ENCODE peak calls at places on chromosomes 1 and 21, in seven cellular contexts. One of them, this sample, is unnamed. For H3K27me3 and H3K9me3, the result is how much of the 10 kb centered on the place peaks cover.

GRCh38 chr1:150009604-150010387 is 730 bp downstream of the OTUD7B start:
- DNase-seq in tibial artery: peak
- DNase-seq in fibroblast of lung: peak
- DNase-seq in adipocyte: peak
- DNase-seq in effector memory CD4-positive, alpha-beta T cell: no peak
- DNase-seq in right lobe of liver: peak
- DNase-seq in ovary: peak
- DNase-seq in this sample: peak

GRCh38 chr1:47621483-47621882 is 183.6 kb downstream of the FOXD2 start:
- DNase-seq in right lobe of liver: peak
- DNase-seq in adipocyte: no peak
- DNase-seq in effector memory CD4-positive, alpha-beta T cell: no peak
- DNase-seq in ovary: no peak
- DNase-seq in tibial artery: peak
- DNase-seq in fibroblast of lung: no peak
- DNase-seq in this sample: peak

GRCh38 chr1:93340090-93340489 is 5.6 kb upstream of the DR1 start:
- DNase-seq in fibroblast of lung: no peak
- DNase-seq in ovary: no peak
- DNase-seq in tibial artery: no peak
- DNase-seq in right lobe of liver: no peak
- DNase-seq in adipocyte: no peak
- DNase-seq in effector memory CD4-positive, alpha-beta T cell: no peak
- DNase-seq in this sample: no peak

GRCh38 chr1:194067772-194068171 is 881.4 kb upstream of the B3GALT2 start:
- DNase-seq in fibroblast of lung: no peak
- DNase-seq in ovary: no peak
- DNase-seq in adipocyte: no peak
- DNase-seq in tibial artery: no peak
- DNase-seq in right lobe of liver: no peak
- DNase-seq in effector memory CD4-positive, alpha-beta T cell: no peak
- DNase-seq in this sample: no peak

GRCh38 chr1:110638062-110638461 is 31.9 kb upstream of the KCNA2 start:
- DNase-seq in adipocyte: no peak
- DNase-seq in tibial artery: no peak
- DNase-seq in right lobe of liver: no peak
- DNase-seq in ovary: no peak
- DNase-seq in fibroblast of lung: no peak
- DNase-seq in effector memory CD4-positive, alpha-beta T cell: no peak
- DNase-seq in this sample: no peak

GRCh38 chr21:31198575-31198974 is 145.5 kb downstream of the TIAM1 start:
- DNase-seq in ovary: no peak
- DNase-seq in right lobe of liver: no peak
- DNase-seq in fibroblast of lung: peak
- DNase-seq in effector memory CD4-positive, alpha-beta T cell: no peak
- DNase-seq in adipocyte: peak
- DNase-seq in tibial artery: no peak
- DNase-seq in this sample: peak

GRCh38 chr1:147579532-147580199 is 38.4 kb downstream of the BCL9 start:
- DNase-seq in effector memory CD4-positive, alpha-beta T cell: no peak
- DNase-seq in fibroblast of lung: peak
- DNase-seq in ovary: no peak
- DNase-seq in tibial artery: no peak
- DNase-seq in adipocyte: peak
- DNase-seq in right lobe of liver: no peak
- DNase-seq in this sample: no peak

GRCh38 chr1:93518516-93518915 is 70.6 kb downstream of the FNBP1L start:
- DNase-seq in effector memory CD4-positive, alpha-beta T cell: no peak
- DNase-seq in right lobe of liver: no peak
- DNase-seq in ovary: no peak
- DNase-seq in adipocyte: peak
- DNase-seq in tibial artery: no peak
- DNase-seq in fibroblast of lung: peak
- DNase-seq in this sample: no peak

GRCh38 chr1:155012052-155012546 is 9.5 kb downstream of the ZBTB7B start:
- DNase-seq in fibroblast of lung: peak
- DNase-seq in right lobe of liver: peak
- DNase-seq in effector memory CD4-positive, alpha-beta T cell: no peak
- DNase-seq in ovary: peak
- DNase-seq in tibial artery: peak
- DNase-seq in adipocyte: peak
- DNase-seq in this sample: peak

GRCh38 chr1:81179239-81179638 is 621.5 kb upstream of the ADGRL2 start:
- DNase-seq in tibial artery: no peak
- DNase-seq in adipocyte: peak
- DNase-seq in right lobe of liver: no peak
- DNase-seq in effector memory CD4-positive, alpha-beta T cell: no peak
- DNase-seq in ovary: no peak
- DNase-seq in fibroblast of lung: peak
- DNase-seq in this sample: no peak

GRCh38 chr1:26268290-26269197 is 11.3 kb upstream of the SH3BGRL3 start:
- DNase-seq in fibroblast of lung: no peak
- DNase-seq in adipocyte: no peak
- DNase-seq in effector memory CD4-positive, alpha-beta T cell: no peak
- DNase-seq in right lobe of liver: no peak
- DNase-seq in tibial artery: no peak
- DNase-seq in ovary: no peak
- DNase-seq in this sample: no peak

GRCh38 chr1:94418664-94419655 is 771 bp downstream of the ABCD3 start:
- DNase-seq in adipocyte: peak
- DNase-seq in tibial artery: peak
- DNase-seq in effector memory CD4-positive, alpha-beta T cell: no peak
- DNase-seq in fibroblast of lung: peak
- DNase-seq in right lobe of liver: peak
- DNase-seq in ovary: peak
- DNase-seq in this sample: peak

GRCh38 chr1:27097484-27097917 is 57.4 kb downstream of the SLC9A1 start:
- DNase-seq in effector memory CD4-positive, alpha-beta T cell: peak
- DNase-seq in fibroblast of lung: peak
- DNase-seq in adipocyte: peak
- DNase-seq in right lobe of liver: peak
- DNase-seq in tibial artery: peak
- DNase-seq in ovary: peak
- DNase-seq in this sample: peak

GRCh38 chr21:33937931-33938339 is 22.3 kb upstream of the ATP5PO start:
- DNase-seq in tibial artery: no peak
- DNase-seq in fibroblast of lung: no peak
- DNase-seq in adipocyte: no peak
- DNase-seq in ovary: no peak
- DNase-seq in right lobe of liver: no peak
- DNase-seq in effector memory CD4-positive, alpha-beta T cell: no peak
- DNase-seq in this sample: no peak
- H3K27me3 ChIP-seq in tibial artery: under half
- H3K27me3 ChIP-seq in fibroblast of lung: under half
- H3K27me3 ChIP-seq in adipocyte: under half
- H3K27me3 ChIP-seq in ovary: under half
- H3K27me3 ChIP-seq in right lobe of liver: under half
- H3K27me3 ChIP-seq in effector memory CD4-positive, alpha-beta T cell: under half
- H3K27me3 ChIP-seq in this sample: under half

GRCh38 chr1:238489006-238489405 is 598.3 kb upstream of the ZP4 start:
- DNase-seq in adipocyte: no peak
- DNase-seq in right lobe of liver: no peak
- DNase-seq in ovary: no peak
- DNase-seq in effector memory CD4-positive, alpha-beta T cell: no peak
- DNase-seq in fibroblast of lung: peak
- DNase-seq in tibial artery: no peak
- DNase-seq in this sample: no peak

GRCh38 chr1:238492271-238492670 is 601.5 kb upstream of the ZP4 start:
- DNase-seq in fibroblast of lung: no peak
- DNase-seq in ovary: no peak
- DNase-seq in effector memory CD4-positive, alpha-beta T cell: no peak
- DNase-seq in right lobe of liver: no peak
- DNase-seq in tibial artery: no peak
- DNase-seq in adipocyte: no peak
- DNase-seq in this sample: no peak

GRCh38 chr1:238488406-238488805 is 597.7 kb upstream of the ZP4 start:
- DNase-seq in ovary: no peak
- DNase-seq in fibroblast of lung: no peak
- DNase-seq in right lobe of liver: no peak
- DNase-seq in adipocyte: no peak
- DNase-seq in effector memory CD4-positive, alpha-beta T cell: no peak
- DNase-seq in tibial artery: no peak
- DNase-seq in this sample: no peak

GRCh38 chr1:238487931-238488330 is 597.2 kb upstream of the ZP4 start:
- DNase-seq in tibial artery: no peak
- DNase-seq in right lobe of liver: no peak
- DNase-seq in fibroblast of lung: no peak
- DNase-seq in effector memory CD4-positive, alpha-beta T cell: no peak
- DNase-seq in ovary: no peak
- DNase-seq in adipocyte: peak
- DNase-seq in this sample: no peak

GRCh38 chr1:238491265-238491664 is 600.5 kb upstream of the ZP4 start:
- DNase-seq in fibroblast of lung: no peak
- DNase-seq in effector memory CD4-positive, alpha-beta T cell: no peak
- DNase-seq in adipocyte: no peak
- DNase-seq in tibial artery: no peak
- DNase-seq in ovary: no peak
- DNase-seq in right lobe of liver: no peak
- DNase-seq in this sample: no peak
- H3K4me3 ChIP-seq in fibroblast of lung: no peak
- H3K4me3 ChIP-seq in effector memory CD4-positive, alpha-beta T cell: no peak
- H3K4me3 ChIP-seq in adipocyte: no peak
- H3K4me3 ChIP-seq in tibial artery: no peak
- H3K4me3 ChIP-seq in ovary: no peak
- H3K4me3 ChIP-seq in right lobe of liver: no peak
- H3K4me3 ChIP-seq in this sample: no peak

GRCh38 chr21:29311802-29312201 is 13.1 kb downstream of the BACH1 start:
- DNase-seq in fibroblast of lung: no peak
- DNase-seq in right lobe of liver: no peak
- DNase-seq in ovary: no peak
- DNase-seq in effector memory CD4-positive, alpha-beta T cell: no peak
- DNase-seq in adipocyte: no peak
- DNase-seq in tibial artery: no peak
- DNase-seq in this sample: no peak
- H3K9me3 ChIP-seq in fibroblast of lung: under half
- H3K9me3 ChIP-seq in right lobe of liver: under half
- H3K9me3 ChIP-seq in ovary: under half
- H3K9me3 ChIP-seq in effector memory CD4-positive, alpha-beta T cell: under half
- H3K9me3 ChIP-seq in adipocyte: under half
- H3K9me3 ChIP-seq in tibial artery: under half
- H3K9me3 ChIP-seq in this sample: under half

GRCh38 chr1:116663821-116664220 is 3.7 kb downstream of the IGSF3 start:
- DNase-seq in tibial artery: no peak
- DNase-seq in right lobe of liver: no peak
- DNase-seq in ovary: no peak
- DNase-seq in fibroblast of lung: no peak
- DNase-seq in adipocyte: no peak
- DNase-seq in effector memory CD4-positive, alpha-beta T cell: no peak
- DNase-seq in this sample: no peak

GRCh38 chr1:116665001-116665400 is 2.5 kb downstream of the IGSF3 start:
- DNase-seq in tibial artery: no peak
- DNase-seq in right lobe of liver: no peak
- DNase-seq in fibroblast of lung: no peak
- DNase-seq in effector memory CD4-positive, alpha-beta T cell: no peak
- DNase-seq in ovary: no peak
- DNase-seq in adipocyte: no peak
- DNase-seq in this sample: no peak

GRCh38 chr1:116666747-116667576 is 571 bp downstream of the IGSF3 start:
- DNase-seq in fibroblast of lung: no peak
- DNase-seq in right lobe of liver: no peak
- DNase-seq in tibial artery: no peak
- DNase-seq in effector memory CD4-positive, alpha-beta T cell: no peak
- DNase-seq in adipocyte: no peak
- DNase-seq in ovary: no peak
- DNase-seq in this sample: no peak

GRCh38 chr1:116666090-116666489 is 1.4 kb downstream of the IGSF3 start:
- DNase-seq in right lobe of liver: no peak
- DNase-seq in fibroblast of lung: no peak
- DNase-seq in adipocyte: no peak
- DNase-seq in effector memory CD4-positive, alpha-beta T cell: no peak
- DNase-seq in tibial artery: no peak
- DNase-seq in ovary: no peak
- DNase-seq in this sample: no peak

GRCh38 chr1:116664366-116664983 is 3.1 kb downstream of the IGSF3 start:
- DNase-seq in effector memory CD4-positive, alpha-beta T cell: no peak
- DNase-seq in adipocyte: no peak
- DNase-seq in fibroblast of lung: no peak
- DNase-seq in tibial artery: no peak
- DNase-seq in right lobe of liver: no peak
- DNase-seq in ovary: no peak
- DNase-seq in this sample: no peak
- H3K27me3 ChIP-seq in effector memory CD4-positive, alpha-beta T cell: under half
- H3K27me3 ChIP-seq in adipocyte: half or more
- H3K27me3 ChIP-seq in fibroblast of lung: under half
- H3K27me3 ChIP-seq in tibial artery: under half
- H3K27me3 ChIP-seq in right lobe of liver: under half
- H3K27me3 ChIP-seq in ovary: under half
- H3K27me3 ChIP-seq in this sample: under half

DNA sequence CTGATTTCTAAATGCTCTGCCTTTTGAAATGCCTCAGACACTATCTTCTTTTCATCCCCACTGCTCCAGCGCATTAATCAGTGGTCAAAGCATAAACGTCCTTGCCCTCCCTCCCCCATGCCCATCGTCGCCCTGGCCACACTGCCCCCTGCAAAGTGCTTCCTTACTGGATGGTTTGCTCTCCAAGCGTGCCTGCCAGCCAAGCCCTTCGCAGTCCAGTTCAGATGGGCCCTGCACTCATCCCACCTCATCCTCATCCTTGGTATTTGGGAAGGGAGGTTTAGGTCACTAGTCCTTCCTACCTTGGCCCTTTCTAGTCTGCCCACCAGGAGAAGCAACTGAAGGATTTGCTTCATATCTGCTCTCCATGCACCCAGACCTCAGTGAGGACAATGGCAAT is 3.1 kb downstream of the GJA4 start:
- DNase-seq in ovary: no peak
- DNase-seq in fibroblast of lung: no peak
- DNase-seq in adipocyte: no peak
- DNase-seq in tibial artery: no peak
- DNase-seq in right lobe of liver: no peak
- DNase-seq in effector memory CD4-positive, alpha-beta T cell: no peak
- DNase-seq in this sample: no peak
- H3K4me3 ChIP-seq in ovary: peak
- H3K4me3 ChIP-seq in fibroblast of lung: no peak
- H3K4me3 ChIP-seq in adipocyte: no peak
- H3K4me3 ChIP-seq in tibial artery: peak
- H3K4me3 ChIP-seq in right lobe of liver: no peak
- H3K4me3 ChIP-seq in effector memory CD4-positive, alpha-beta T cell: no peak
- H3K4me3 ChIP-seq in this sample: peak

DNA sequence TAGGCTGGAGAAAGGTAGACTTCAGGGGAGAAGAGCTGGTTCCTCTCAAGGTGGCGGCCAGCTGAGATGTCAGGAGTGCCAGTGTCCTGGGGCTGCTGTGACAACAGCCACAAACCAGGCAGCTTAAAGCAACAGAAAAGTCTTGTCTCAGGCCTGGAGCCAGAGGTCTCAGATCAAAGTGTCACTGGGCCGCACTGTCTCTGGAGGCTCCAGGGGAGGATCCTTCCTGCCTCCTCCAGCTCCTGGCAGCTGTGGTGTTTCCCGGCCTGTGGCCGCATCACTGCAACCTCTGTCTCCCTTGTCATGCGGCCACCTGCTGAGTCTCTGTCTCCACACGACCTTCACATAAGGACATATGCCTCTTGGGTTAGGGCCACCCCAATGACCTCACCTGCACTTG is 24.4 kb upstream of the TSPEAR start:
- DNase-seq in right lobe of liver: peak
- DNase-seq in tibial artery: no peak
- DNase-seq in adipocyte: no peak
- DNase-seq in effector memory CD4-positive, alpha-beta T cell: no peak
- DNase-seq in ovary: no peak
- DNase-seq in fibroblast of lung: no peak
- DNase-seq in this sample: no peak
- H3K9me3 ChIP-seq in right lobe of liver: under half
- H3K9me3 ChIP-seq in tibial artery: under half
- H3K9me3 ChIP-seq in adipocyte: half or more
- H3K9me3 ChIP-seq in effector memory CD4-positive, alpha-beta T cell: under half
- H3K9me3 ChIP-seq in ovary: under half
- H3K9me3 ChIP-seq in fibroblast of lung: under half
- H3K9me3 ChIP-seq in this sample: under half

This sample was measured in right atrium auricular region.